ENCODE peak calls at places on chromosomes 4 and X, in four cellular contexts. F is dorsolateral prefrontal cortex, Z is body of pancreas, T is IMR-90. Y is an unnamed sample.

GRCh38 chrX:48451708-48452107 is 18.4 kb downstream of the SLC38A5 start:
- DNase-seq in Z (no peak), F (no peak), T (no peak), Y (no peak)

GRCh38 chrX:46837543-46838481 is 969 bp downstream of the RP2 start:
- DNase-seq in Z (no peak), T (peak; percentile 46), F (no peak), Y (no peak)

GRCh38 chrX:47560179-47560830 is 700 bp upstream of the ARAF start:
- DNase-seq in Z (no peak), F (no peak), T (peak; percentile 34), Y (no peak)

GRCh38 chr4:98573791-98574190 is 84.6 kb downstream of the TSPAN5 start:
- DNase-seq in Z (no peak), T (no peak), F (no peak), Y (no peak)

GRCh38 chr4:3710451-3711182 is 55.6 kb upstream of the ADRA2C start:
- DNase-seq in Z (peak; percentile 46), T (no peak), F (no peak), Y (peak; percentile 46)

GRCh38 chr4:47667552-47667951 is 170.3 kb downstream of the CORIN start:
- DNase-seq in F (no peak), Z (no peak), T (peak; percentile 11), Y (no peak)

GRCh38 chr4:22416403-22416802 is 99.5 kb downstream of the ADGRA3 start:
- DNase-seq in Z (no peak), F (no peak), T (peak; percentile 4), Y (no peak)

GRCh38 chr4:142248946-142249345 is 597.2 kb downstream of the INPP4B start:
- DNase-seq in T (peak; percentile 93), F (no peak), Z (no peak), Y (no peak)

GRCh38 chr4:68272860-68273259 is 27.4 kb upstream of the TMPRSS11B start:
- DNase-seq in F (no peak), Z (no peak), T (no peak), Y (no peak)

GRCh38 chr4:121594796-121595526 is 101.8 kb downstream of the ANXA5 start:
- DNase-seq in F (no peak), T (peak; percentile 30), Z (peak; percentile 11), Y (no peak)

GRCh38 chr4:40550900-40551546 is 78.6 kb downstream of the RBM47 start:
- DNase-seq in T (peak; percentile 52), Z (peak; percentile 67), F (no peak), Y (no peak)

GRCh38 chr4:36133658-36134057 is 110.7 kb downstream of the ARAP2 start:
- DNase-seq in Z (no peak), T (no peak), F (no peak), Y (no peak)

GRCh38 chr4:83851261-83852084 is 315.6 kb downstream of the GPAT3 start:
- DNase-seq in Z (no peak), F (no peak), T (peak; percentile 37), Y (no peak)

GRCh38 chr4:134622194-134622593 is 420.6 kb upstream of the PABPC4L start:
- DNase-seq in F (no peak), Z (no peak), T (no peak), Y (no peak)

GRCh38 chr4:6701371-6701770 is 7.7 kb downstream of the S100P start:
- DNase-seq in T (no peak), Z (no peak), F (no peak), Y (no peak)

GRCh38 chr4:168514249-168514852 is 17.5 kb downstream of the PALLD start:
- DNase-seq in T (peak; percentile 50), Z (no peak), F (no peak), Y (no peak)

GRCh38 chrX:140057001-140057411 is 91.7 kb upstream of the CXorf66 start:
- DNase-seq in T (peak; percentile 68), Z (peak; percentile 74), F (peak; percentile 45), Y (no peak)

GRCh38 chrX:9241427-9241826 is 207.5 kb upstream of the FAM9B start:
- DNase-seq in F (no peak), T (no peak), Z (no peak), Y (no peak)

GRCh38 chrX:519741-520140 is 110.8 kb upstream of the SHOX start:
- DNase-seq in F (no peak), Z (no peak), T (no peak), Y (no peak)

GRCh38 chrX:44828008-44828605 is 15.7 kb upstream of the DUSP21 start:
- DNase-seq in F (no peak), Z (no peak), T (peak; percentile 93), Y (peak; percentile 61)

GRCh38 chr4:148415500-148415899 is 26.7 kb downstream of the NR3C2 start:
- DNase-seq in F (no peak), T (peak; percentile 3), Z (no peak), Y (no peak)

GRCh38 chr4:72077346-72077745 is 45.5 kb downstream of the NPFFR2 start:
- DNase-seq in F (no peak), Z (no peak), T (no peak), Y (no peak)

GRCh38 chr4:70903282-70903603 is 1.1 kb downstream of the MOB1B start:
- DNase-seq in Z (no peak), T (no peak), F (no peak), Y (no peak)

GRCh38 chr4:70902577-70903281 is 560 bp downstream of the MOB1B start:
- DNase-seq in T (peak; percentile 21), Z (no peak), F (peak; percentile 39), Y (peak; percentile 54)

GRCh38 chr4:70901607-70901983 is 574 bp upstream of the MOB1B start:
- DNase-seq in Z (no peak), F (no peak), T (no peak), Y (no peak)

DNA sequence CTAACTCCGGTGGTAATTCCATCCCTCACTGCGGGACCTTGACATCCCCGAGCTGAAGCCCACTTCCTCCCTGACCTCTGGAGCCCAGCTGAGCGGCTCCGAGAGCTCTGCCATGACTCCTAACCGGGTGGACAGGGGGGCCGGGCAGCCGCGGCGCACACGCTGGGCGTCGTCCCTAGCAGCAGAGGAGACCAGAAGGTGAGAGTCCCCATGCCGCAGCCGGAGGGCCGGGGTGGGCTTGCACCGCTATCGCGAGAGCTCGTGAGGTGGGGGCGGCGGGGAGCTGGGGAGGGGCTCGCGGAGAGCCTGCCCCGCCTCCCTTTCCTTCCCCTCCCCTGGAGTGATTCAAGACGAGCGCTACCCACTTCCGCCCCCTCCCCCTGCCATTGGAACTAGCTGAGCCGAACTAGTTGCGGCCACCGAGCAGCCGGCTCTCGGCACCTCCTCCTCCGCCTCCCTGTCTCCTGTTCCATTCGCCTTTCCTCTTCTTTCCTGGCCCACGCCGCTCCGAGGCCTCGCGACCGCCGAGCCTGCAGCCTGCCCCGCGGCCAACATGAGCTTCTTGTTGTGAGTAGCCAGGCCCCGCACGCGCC is at the start of gene MOB1B:
- DNase-seq in T (peak; percentile 88), Z (peak; percentile 82), F (peak; percentile 82), Y (peak; percentile 85)
- H3K27ac ChIP-seq in T (peak within 1 kb of the TSS; percentile 88), Z (peak within 1 kb of the TSS; percentile 79), F (peak within 1 kb of the TSS; percentile 73), Y (peak within 1 kb of the TSS; percentile 59)

DNA sequence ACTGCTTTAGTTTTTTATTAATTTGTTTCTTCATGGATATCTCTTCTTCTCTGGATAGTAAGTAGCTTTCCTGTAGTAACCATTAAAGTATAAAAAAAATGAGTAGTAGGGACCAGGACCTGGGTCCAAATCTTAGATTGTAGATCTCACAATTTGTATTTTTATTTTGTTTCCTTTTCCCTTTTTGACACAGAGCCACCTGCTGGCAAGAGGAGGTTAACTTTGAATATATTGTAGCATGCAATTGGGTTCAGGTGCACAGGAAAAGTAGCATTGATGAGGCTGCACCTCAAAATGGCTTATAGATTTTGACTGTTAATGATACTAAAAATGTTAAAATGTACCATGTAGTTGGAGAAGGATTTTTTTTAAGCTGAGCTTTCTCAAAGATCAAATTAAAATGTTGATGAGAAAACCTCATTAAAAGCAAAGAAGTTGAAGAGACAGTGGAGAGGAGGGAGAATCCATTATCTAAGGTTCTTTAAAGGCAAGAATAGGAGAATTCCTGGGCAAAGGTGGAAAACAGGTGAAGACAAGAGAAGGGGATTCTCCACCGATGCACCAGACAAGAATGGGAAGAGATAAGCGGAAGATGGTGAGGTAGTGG is 48.3 kb upstream of the HPGDS start:
- DNase-seq in T (peak; percentile 4), F (no peak), Z (no peak), Y (no peak)
- TF ChIP-seq CTCF in T (peak; percentile 58), F (peak; percentile 40), Z (peak; percentile 7), Y (peak; percentile 84)

GRCh38 chrX:143632625-143633387 is 3.1 kb downstream of the SLITRK4 start:
- DNase-seq in T (no peak), Z (no peak), F (no peak), Y (no peak)

GRCh38 chrX:143634373-143634685 is 1.6 kb downstream of the SLITRK4 start:
- DNase-seq in T (no peak), Z (no peak), F (no peak), Y (no peak)

GRCh38 chrX:143635915-143636314 is at the start of gene SLITRK4:
- DNase-seq in Z (peak; percentile 29), T (no peak), F (peak; percentile 57), Y (no peak)

GRCh38 chrX:143633530-143634372 is 2.1 kb downstream of the SLITRK4 start:
- DNase-seq in Z (no peak), F (peak; percentile 29), T (no peak), Y (no peak)

GRCh38 chrX:143634701-143635442 is 1.0 kb downstream of the SLITRK4 start:
- DNase-seq in Z (no peak), T (no peak), F (peak; percentile 37), Y (no peak)
- H3K27ac ChIP-seq in Z (no peak overlapping the region), T (no peak overlapping the region), F (peak overlapping the region; percentile 61), Y (no peak overlapping the region)

DNA sequence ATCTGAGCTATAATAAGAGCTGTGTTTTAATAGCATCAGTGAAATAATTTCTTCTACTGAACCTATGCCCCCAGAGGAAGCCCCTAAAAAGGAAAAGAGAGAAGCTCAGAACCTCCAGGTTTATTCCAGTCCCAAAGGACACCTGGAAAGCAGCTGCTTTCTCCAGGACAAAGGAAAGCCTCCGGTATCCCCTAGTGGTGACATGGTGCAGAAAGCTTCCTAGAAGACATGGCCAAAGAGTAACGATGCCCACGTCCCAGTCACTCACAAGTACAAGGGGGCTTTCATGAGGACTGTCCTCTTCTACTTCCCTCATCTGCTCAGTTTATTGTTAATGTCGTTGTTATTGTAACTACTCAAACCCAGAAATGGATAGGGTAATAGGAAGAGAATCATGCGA is 343.9 kb downstream of the UNC5C start:
- DNase-seq in Z (no peak), F (no peak), T (no peak), Y (no peak)
- TF ChIP-seq CTCF in Z (no peak), F (peak; percentile 61), T (no peak), Y (peak; percentile 42)

GRCh38 chr4:139455187-139455586 is 1.3 kb downstream of the RAB33B start:
- DNase-seq in T (no peak), Z (no peak), F (no peak), Y (no peak)
- H3K27ac ChIP-seq in T (no peak overlapping the region), Z (peak overlapping the region; percentile 98), F (peak overlapping the region; percentile 3), Y (peak overlapping the region; percentile 4)

GRCh38 chr4:150722908-150723362 is 141.0 kb downstream of the MAB21L2 start:
- DNase-seq in T (no peak), Z (peak; percentile 98), F (no peak), Y (no peak)
- TF ChIP-seq CTCF in T (no peak), Z (peak; percentile 29), F (no peak), Y (peak; percentile 12)

GRCh38 chr4:112083587-112084347 is 61.5 kb upstream of the FAM241A start:
- DNase-seq in Z (no peak), F (no peak), T (peak; percentile 31), Y (no peak)
- H3K27ac ChIP-seq in Z (no peak overlapping the region), F (no peak overlapping the region), T (no peak overlapping the region), Y (peak overlapping the region; percentile 94)